ENCODE peak calls at places on chromosome 11, in nine cellular contexts. Y is CD4-positive, alpha-beta T cell; D is stimulated activated CD4-positive, alpha-beta T cell treated with anti-CD3 and anti-CD28 coated beads, Interleukin-2, amount 100 ng/mL, for 48 hours; V is GM12865; X is cardiac muscle cell; I is DMS 273 treated with DMSO at 0.1 percent for 48 hours; L is substantia nigra; Q is H9; C is dorsolateral prefrontal cortex. E is an unnamed sample.
A peak's percentile ranks its signal among the peaks of the same experiment; 100 is the strongest.

GRCh38 chr11:2249191-2249916 is 21.0 kb downstream of the ASCL2 start:
- DNase-seq in I (no peak), D (no peak), X (no peak), Y (no peak), V (no peak), Q (no peak), L (no peak), C (no peak), E (no peak)

GRCh38 chr11:96241351-96241841 is 101.6 kb downstream of the MAML2 start:
- DNase-seq in I (no peak), Y (no peak), V (no peak), X (no peak), Q (no peak), D (no peak), C (no peak), L (no peak), E (no peak)

GRCh38 chr11:36012979-36013378 is 69.1 kb downstream of the LDLRAD3 start:
- DNase-seq in X (peak; percentile 83), Q (no peak), L (no peak), D (no peak), V (no peak), C (no peak), I (no peak), Y (no peak), E (no peak)

GRCh38 chr11:26297179-26297970 is 34.6 kb upstream of the ANO3 start:
- DNase-seq in V (peak; percentile 64), X (peak; percentile 85), Y (no peak), L (no peak), I (peak; percentile 24), D (no peak), C (no peak), Q (no peak), E (peak; percentile 70)

GRCh38 chr11:66557733-66558326 is 10.6 kb downstream of the CTSF start:
- DNase-seq in C (no peak), I (no peak), L (no peak), X (no peak), Q (no peak), Y (no peak), D (no peak), V (no peak), E (no peak)

GRCh38 chr11:106101797-106102196 is 24.3 kb downstream of the AASDHPPT start:
- DNase-seq in Y (no peak), D (no peak), C (no peak), V (no peak), L (no peak), Q (no peak), I (no peak), X (peak; percentile 15), E (no peak)

GRCh38 chr11:2929880-2930704 is 872 bp upstream of the PHLDA2 start:
- DNase-seq in X (peak; percentile 33), L (no peak), C (peak; percentile 37), V (peak; percentile 76), D (no peak), I (no peak), Y (no peak), Q (peak; percentile 75), E (no peak)

GRCh38 chr11:44766972-44767278 is 40.2 kb downstream of the TSPAN18 start:
- DNase-seq in Y (no peak), V (no peak), C (no peak), I (no peak), L (no peak), X (peak; percentile 68), D (no peak), Q (peak; percentile 24), E (no peak)

GRCh38 chr11:7890417-7891179 is 40.5 kb downstream of the OR10A6 start:
- DNase-seq in X (no peak), I (no peak), Q (no peak), D (no peak), C (no peak), L (no peak), V (peak; percentile 42), Y (no peak), E (no peak)

GRCh38 chr11:90251599-90251998 is 28.8 kb upstream of the CHORDC1 start:
- DNase-seq in C (no peak), D (no peak), Y (no peak), V (no peak), L (no peak), Q (no peak), I (no peak), X (no peak), E (no peak)

GRCh38 chr11:88402192-88402715 is 64.7 kb upstream of the CTSC start:
- DNase-seq in Q (no peak), I (no peak), C (no peak), D (no peak), L (no peak), Y (no peak), V (peak; percentile 45), X (peak; percentile 69), E (no peak)

E was measured in NCI-H2227 treated with DMSO at 0.1 percent for 48 hours.